ENCODE peak calls at places on chromosomes 13 and 19, in six cellular contexts. One of them, this sample, is unnamed.

GRCh38 chr19:10835754-10836477 is at the start of gene TMED1:
- DNase-seq in CD8-positive, alpha-beta T cell: peak; percentile 93
- DNase-seq in astrocyte: peak; percentile 95
- DNase-seq in left ventricle myocardium inferior: peak; percentile 99
- DNase-seq in H9: peak; percentile 97
- DNase-seq in lower lobe of right lung: peak; percentile 100
- DNase-seq in this sample: peak; percentile 100

GRCh38 chr13:43472344-43472743 is 314.4 kb downstream of the ENOX1 start:
- DNase-seq in H9: no peak
- DNase-seq in CD8-positive, alpha-beta T cell: no peak
- DNase-seq in lower lobe of right lung: no peak
- DNase-seq in left ventricle myocardium inferior: no peak
- DNase-seq in astrocyte: no peak
- DNase-seq in this sample: no peak

GRCh38 chr13:72293206-72293605 is 426.2 kb upstream of the DACH1 start:
- DNase-seq in astrocyte: peak; percentile 26
- DNase-seq in H9: no peak
- DNase-seq in lower lobe of right lung: no peak
- DNase-seq in left ventricle myocardium inferior: no peak
- DNase-seq in CD8-positive, alpha-beta T cell: no peak
- DNase-seq in this sample: no peak

GRCh38 chr19:50565984-50566903 is 2.0 kb downstream of the LRRC4B start:
- DNase-seq in left ventricle myocardium inferior: no peak
- DNase-seq in CD8-positive, alpha-beta T cell: no peak
- DNase-seq in H9: no peak
- DNase-seq in astrocyte: no peak
- DNase-seq in lower lobe of right lung: no peak
- DNase-seq in this sample: no peak

GRCh38 chr19:33868821-33869412 is 72.2 kb downstream of the KCTD15 start:
- DNase-seq in astrocyte: no peak
- DNase-seq in H9: peak; percentile 66
- DNase-seq in left ventricle myocardium inferior: peak; percentile 35
- DNase-seq in CD8-positive, alpha-beta T cell: no peak
- DNase-seq in lower lobe of right lung: no peak
- DNase-seq in this sample: peak; percentile 44

GRCh38 chr19:46446021-46446420 is 17.3 kb upstream of the PNMA8C start:
- DNase-seq in CD8-positive, alpha-beta T cell: no peak
- DNase-seq in astrocyte: no peak
- DNase-seq in left ventricle myocardium inferior: no peak
- DNase-seq in lower lobe of right lung: no peak
- DNase-seq in H9: no peak
- DNase-seq in this sample: no peak

GRCh38 chr19:33437351-33438015 is 64.0 kb downstream of the CEBPG start:
- DNase-seq in left ventricle myocardium inferior: peak; percentile 10
- DNase-seq in CD8-positive, alpha-beta T cell: no peak
- DNase-seq in lower lobe of right lung: peak; percentile 12
- DNase-seq in astrocyte: no peak
- DNase-seq in H9: no peak
- DNase-seq in this sample: no peak

GRCh38 chr13:55572862-55573261 is 1567.9 kb upstream of the PRR20A start:
- DNase-seq in lower lobe of right lung: no peak
- DNase-seq in astrocyte: no peak
- DNase-seq in H9: peak; percentile 33
- DNase-seq in CD8-positive, alpha-beta T cell: no peak
- DNase-seq in left ventricle myocardium inferior: no peak
- DNase-seq in this sample: no peak

GRCh38 chr13:94617389-94618000 is 15.8 kb downstream of the GPR180 start:
- DNase-seq in lower lobe of right lung: no peak
- DNase-seq in left ventricle myocardium inferior: no peak
- DNase-seq in astrocyte: no peak
- DNase-seq in H9: no peak
- DNase-seq in CD8-positive, alpha-beta T cell: peak; percentile 29
- DNase-seq in this sample: no peak

GRCh38 chr13:32415019-32415418 is 12.9 kb downstream of the N4BP2L1 start:
- DNase-seq in astrocyte: no peak
- DNase-seq in left ventricle myocardium inferior: no peak
- DNase-seq in CD8-positive, alpha-beta T cell: no peak
- DNase-seq in H9: peak; percentile 65
- DNase-seq in lower lobe of right lung: no peak
- DNase-seq in this sample: no peak

GRCh38 chr19:6048808-6049405 is 61.4 kb downstream of the RFX2 start:
- DNase-seq in CD8-positive, alpha-beta T cell: peak; percentile 77
- DNase-seq in left ventricle myocardium inferior: peak; percentile 69
- DNase-seq in astrocyte: no peak
- DNase-seq in H9: peak; percentile 77
- DNase-seq in lower lobe of right lung: peak; percentile 85
- DNase-seq in this sample: peak; percentile 81

GRCh38 chr19:46221981-46222610 is 7.4 kb upstream of the IGFL1 start:
- DNase-seq in lower lobe of right lung: peak; percentile 76
- DNase-seq in left ventricle myocardium inferior: peak; percentile 29
- DNase-seq in CD8-positive, alpha-beta T cell: no peak
- DNase-seq in H9: peak; percentile 70
- DNase-seq in astrocyte: peak; percentile 63
- DNase-seq in this sample: peak; percentile 44

GRCh38 chr19:14112809-14113385 is 4.7 kb downstream of the PRKACA start:
- DNase-seq in H9: no peak
- DNase-seq in astrocyte: no peak
- DNase-seq in CD8-positive, alpha-beta T cell: no peak
- DNase-seq in left ventricle myocardium inferior: peak; percentile 64
- DNase-seq in lower lobe of right lung: no peak
- DNase-seq in this sample: no peak

GRCh38 chr19:48719263-48720171 is at the start of gene MAMSTR:
- DNase-seq in astrocyte: no peak
- DNase-seq in CD8-positive, alpha-beta T cell: no peak
- DNase-seq in H9: peak; percentile 39
- DNase-seq in left ventricle myocardium inferior: no peak
- DNase-seq in lower lobe of right lung: peak; percentile 55
- DNase-seq in this sample: no peak

GRCh38 chr13:113283904-113284303 is 13.1 kb upstream of the LAMP1 start:
- DNase-seq in left ventricle myocardium inferior: no peak
- DNase-seq in lower lobe of right lung: no peak
- DNase-seq in H9: no peak
- DNase-seq in astrocyte: no peak
- DNase-seq in CD8-positive, alpha-beta T cell: no peak
- DNase-seq in this sample: no peak

GRCh38 chr13:22220186-22221160 is 549.6 kb downstream of the FGF9 start:
- DNase-seq in CD8-positive, alpha-beta T cell: no peak
- DNase-seq in H9: no peak
- DNase-seq in astrocyte: no peak
- DNase-seq in lower lobe of right lung: no peak
- DNase-seq in left ventricle myocardium inferior: no peak
- DNase-seq in this sample: no peak

GRCh38 chr19:54114340-54114826 is 1.1 kb downstream of the TFPT start:
- DNase-seq in lower lobe of right lung: peak; percentile 66
- DNase-seq in astrocyte: peak; percentile 32
- DNase-seq in left ventricle myocardium inferior: no peak
- DNase-seq in H9: no peak
- DNase-seq in CD8-positive, alpha-beta T cell: peak; percentile 59
- DNase-seq in this sample: peak; percentile 21

GRCh38 chr19:6800991-6801396 is 28.5 kb downstream of the VAV1 start:
- DNase-seq in H9: peak; percentile 30
- DNase-seq in astrocyte: peak; percentile 84
- DNase-seq in left ventricle myocardium inferior: no peak
- DNase-seq in lower lobe of right lung: no peak
- DNase-seq in CD8-positive, alpha-beta T cell: peak; percentile 11
- DNase-seq in this sample: no peak

GRCh38 chr13:97502691-97503090 is 68.7 kb downstream of the RAP2A start:
- DNase-seq in astrocyte: no peak
- DNase-seq in H9: no peak
- DNase-seq in left ventricle myocardium inferior: no peak
- DNase-seq in CD8-positive, alpha-beta T cell: no peak
- DNase-seq in lower lobe of right lung: no peak
- DNase-seq in this sample: no peak

GRCh38 chr19:36939153-36939552 is 23.0 kb downstream of the ZNF568 start:
- DNase-seq in H9: no peak
- DNase-seq in CD8-positive, alpha-beta T cell: no peak
- DNase-seq in lower lobe of right lung: no peak
- DNase-seq in astrocyte: peak; percentile 4
- DNase-seq in left ventricle myocardium inferior: no peak
- DNase-seq in this sample: no peak

GRCh38 chr13:94660695-94661324 is 51.5 kb downstream of the SOX21 start:
- DNase-seq in CD8-positive, alpha-beta T cell: no peak
- DNase-seq in left ventricle myocardium inferior: no peak
- DNase-seq in H9: no peak
- DNase-seq in lower lobe of right lung: no peak
- DNase-seq in astrocyte: peak; percentile 7
- DNase-seq in this sample: no peak

GRCh38 chr13:53151692-53152421 is 123.2 kb downstream of the OLFM4 start:
- DNase-seq in astrocyte: no peak
- DNase-seq in left ventricle myocardium inferior: no peak
- DNase-seq in lower lobe of right lung: no peak
- DNase-seq in H9: peak; percentile 78
- DNase-seq in CD8-positive, alpha-beta T cell: peak; percentile 16
- DNase-seq in this sample: peak; percentile 67

GRCh38 chr19:17950310-17951150 is 16.4 kb upstream of the KCNN1 start:
- DNase-seq in astrocyte: no peak
- DNase-seq in lower lobe of right lung: no peak
- DNase-seq in CD8-positive, alpha-beta T cell: peak; percentile 50
- DNase-seq in left ventricle myocardium inferior: peak; percentile 16
- DNase-seq in H9: peak; percentile 52
- DNase-seq in this sample: no peak

GRCh38 chr13:45121421-45121820 is 1.1 kb downstream of the GTF2F2 start:
- DNase-seq in H9: no peak
- DNase-seq in astrocyte: no peak
- DNase-seq in CD8-positive, alpha-beta T cell: no peak
- DNase-seq in lower lobe of right lung: no peak
- DNase-seq in left ventricle myocardium inferior: no peak
- DNase-seq in this sample: no peak

GRCh38 chr19:12871681-12872080 is 9.6 kb downstream of the DNASE2 start:
- DNase-seq in H9: no peak
- DNase-seq in left ventricle myocardium inferior: no peak
- DNase-seq in lower lobe of right lung: no peak
- DNase-seq in astrocyte: no peak
- DNase-seq in CD8-positive, alpha-beta T cell: no peak
- DNase-seq in this sample: no peak

GRCh38 chr19:7870571-7871279 is 3.5 kb downstream of the PRR36 start:
- DNase-seq in left ventricle myocardium inferior: no peak
- DNase-seq in H9: peak; percentile 98
- DNase-seq in lower lobe of right lung: no peak
- DNase-seq in CD8-positive, alpha-beta T cell: peak; percentile 35
- DNase-seq in astrocyte: no peak
- DNase-seq in this sample: peak; percentile 69
- H3K4me1 ChIP-seq in left ventricle myocardium inferior: peaks cover 50% of the 10 kb centered on the region
- H3K4me1 ChIP-seq in H9: no peaks in the 10 kb centered on the region
- H3K4me1 ChIP-seq in lower lobe of right lung: peaks cover 45% of the 10 kb centered on the region
- H3K4me1 ChIP-seq in CD8-positive, alpha-beta T cell: peaks cover 57% of the 10 kb centered on the region
- H3K4me1 ChIP-seq in astrocyte: peaks cover 12% of the 10 kb centered on the region
- H3K4me1 ChIP-seq in this sample: peaks cover 54% of the 10 kb centered on the region

GRCh38 chr13:27016871-27017270 is 154.7 kb downstream of the USP12 start:
- DNase-seq in CD8-positive, alpha-beta T cell: no peak
- DNase-seq in left ventricle myocardium inferior: no peak
- DNase-seq in astrocyte: no peak
- DNase-seq in H9: no peak
- DNase-seq in lower lobe of right lung: no peak
- DNase-seq in this sample: no peak

GRCh38 chr13:27018230-27018875 is 153.3 kb downstream of the USP12 start:
- DNase-seq in astrocyte: no peak
- DNase-seq in CD8-positive, alpha-beta T cell: no peak
- DNase-seq in left ventricle myocardium inferior: no peak
- DNase-seq in H9: peak; percentile 20
- DNase-seq in lower lobe of right lung: no peak
- DNase-seq in this sample: no peak

GRCh38 chr13:27022571-27023311 is 148.9 kb downstream of the USP12 start:
- DNase-seq in H9: peak; percentile 10
- DNase-seq in left ventricle myocardium inferior: no peak
- DNase-seq in CD8-positive, alpha-beta T cell: no peak
- DNase-seq in astrocyte: peak; percentile 68
- DNase-seq in lower lobe of right lung: no peak
- DNase-seq in this sample: no peak

GRCh38 chr13:27020415-27020814 is 151.2 kb downstream of the USP12 start:
- DNase-seq in astrocyte: no peak
- DNase-seq in H9: peak; percentile 14
- DNase-seq in lower lobe of right lung: no peak
- DNase-seq in CD8-positive, alpha-beta T cell: no peak
- DNase-seq in left ventricle myocardium inferior: no peak
- DNase-seq in this sample: no peak

DNA sequence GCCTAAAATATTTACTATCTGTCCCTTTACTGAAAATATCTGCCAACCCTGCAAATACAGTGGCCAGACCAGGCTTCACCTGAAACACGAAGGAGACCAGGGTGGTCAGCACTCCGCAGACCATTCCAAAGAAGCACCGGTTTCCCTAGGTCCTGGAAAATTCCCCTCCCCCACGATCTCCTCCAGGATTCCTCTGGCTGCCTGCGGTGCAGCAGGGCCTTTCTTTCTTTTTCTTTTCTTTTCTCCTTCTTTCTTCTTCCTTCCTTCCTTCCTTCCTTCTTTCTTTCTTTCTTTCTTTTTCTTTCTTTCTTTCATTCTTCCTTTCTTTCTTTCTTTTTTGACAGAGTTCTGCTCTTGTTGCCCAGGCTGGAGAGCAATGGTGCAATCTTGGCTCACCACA is 152.7 kb downstream of the USP12 start:
- DNase-seq in astrocyte: no peak
- DNase-seq in H9: peak; percentile 24
- DNase-seq in left ventricle myocardium inferior: no peak
- DNase-seq in lower lobe of right lung: no peak
- DNase-seq in CD8-positive, alpha-beta T cell: no peak
- DNase-seq in this sample: no peak
- H3K4me1 ChIP-seq in astrocyte: peaks cover 15% of the 10 kb centered on the region
- H3K4me1 ChIP-seq in H9: no peaks in the 10 kb centered on the region
- H3K4me1 ChIP-seq in left ventricle myocardium inferior: no peaks in the 10 kb centered on the region
- H3K4me1 ChIP-seq in lower lobe of right lung: peaks cover 23% of the 10 kb centered on the region
- H3K4me1 ChIP-seq in CD8-positive, alpha-beta T cell: no peaks in the 10 kb centered on the region
- H3K4me1 ChIP-seq in this sample: peaks cover 5% of the 10 kb centered on the region

GRCh38 chr13:48235100-48235813 is 2.3 kb downstream of the ITM2B start:
- DNase-seq in CD8-positive, alpha-beta T cell: no peak
- DNase-seq in H9: peak; percentile 55
- DNase-seq in lower lobe of right lung: peak; percentile 49
- DNase-seq in left ventricle myocardium inferior: no peak
- DNase-seq in astrocyte: peak; percentile 42
- DNase-seq in this sample: peak; percentile 56
- H3K4me1 ChIP-seq in CD8-positive, alpha-beta T cell: peaks cover 61% of the 10 kb centered on the region
- H3K4me1 ChIP-seq in H9: peaks cover 4% of the 10 kb centered on the region
- H3K4me1 ChIP-seq in lower lobe of right lung: peaks cover 53% of the 10 kb centered on the region
- H3K4me1 ChIP-seq in left ventricle myocardium inferior: peaks cover 88% of the 10 kb centered on the region
- H3K4me1 ChIP-seq in astrocyte: peaks cover 14% of the 10 kb centered on the region
- H3K4me1 ChIP-seq in this sample: peaks cover 63% of the 10 kb centered on the region

GRCh38 chr19:16931306-16931705 is 42.5 kb downstream of the F2RL3 start:
- DNase-seq in CD8-positive, alpha-beta T cell: no peak
- DNase-seq in lower lobe of right lung: no peak
- DNase-seq in left ventricle myocardium inferior: no peak
- DNase-seq in astrocyte: no peak
- DNase-seq in H9: no peak
- DNase-seq in this sample: no peak

GRCh38 chr19:16930753-16931152 is 42.0 kb downstream of the F2RL3 start:
- DNase-seq in left ventricle myocardium inferior: no peak
- DNase-seq in CD8-positive, alpha-beta T cell: no peak
- DNase-seq in H9: no peak
- DNase-seq in astrocyte: no peak
- DNase-seq in lower lobe of right lung: no peak
- DNase-seq in this sample: no peak

GRCh38 chr19:16938211-16938610 is 49.4 kb downstream of the F2RL3 start:
- DNase-seq in left ventricle myocardium inferior: no peak
- DNase-seq in CD8-positive, alpha-beta T cell: no peak
- DNase-seq in lower lobe of right lung: no peak
- DNase-seq in astrocyte: no peak
- DNase-seq in H9: no peak
- DNase-seq in this sample: no peak

GRCh38 chr19:16936901-16937300 is 48.1 kb downstream of the F2RL3 start:
- DNase-seq in left ventricle myocardium inferior: no peak
- DNase-seq in astrocyte: no peak
- DNase-seq in H9: no peak
- DNase-seq in lower lobe of right lung: no peak
- DNase-seq in CD8-positive, alpha-beta T cell: no peak
- DNase-seq in this sample: no peak

GRCh38 chr19:16934489-16934888 is 45.7 kb downstream of the F2RL3 start:
- DNase-seq in astrocyte: no peak
- DNase-seq in lower lobe of right lung: no peak
- DNase-seq in CD8-positive, alpha-beta T cell: no peak
- DNase-seq in H9: no peak
- DNase-seq in left ventricle myocardium inferior: no peak
- DNase-seq in this sample: no peak
- H3K4me1 ChIP-seq in astrocyte: no peaks in the 10 kb centered on the region
- H3K4me1 ChIP-seq in lower lobe of right lung: no peaks in the 10 kb centered on the region
- H3K4me1 ChIP-seq in CD8-positive, alpha-beta T cell: no peaks in the 10 kb centered on the region
- H3K4me1 ChIP-seq in H9: no peaks in the 10 kb centered on the region
- H3K4me1 ChIP-seq in left ventricle myocardium inferior: no peaks in the 10 kb centered on the region
- H3K4me1 ChIP-seq in this sample: no peaks in the 10 kb centered on the region

This sample was measured in body of pancreas.